ENCODE peak calls at places on chromosomes 6 and 20, in seven cellular contexts. S is lower lobe of right lung, K is aorta, J is HCT116, X is transverse colon, T is stomach, M is Peyer's patch. A is an unnamed sample.

GRCh38 chr6:96015791-96016776 is at the start of gene FUT9:
- DNase-seq in S (no peak), K (peak; percentile 53), J (no peak), X (no peak), T (peak; percentile 78), M (no peak), A (no peak)

GRCh38 chr20:35518975-35519374 is 10.5 kb downstream of the C20orf173 start:
- DNase-seq in S (no peak), K (no peak), J (no peak), X (no peak), T (no peak), M (no peak), A (no peak)

GRCh38 chr20:10672579-10673127 is 1.1 kb downstream of the JAG1 start:
- DNase-seq in S (peak; percentile 80), K (peak; percentile 88), J (no peak), X (peak; percentile 75), T (peak; percentile 71), M (peak; percentile 85), A (peak; percentile 84)

GRCh38 chr20:49460916-49461315 is 21.6 kb downstream of the KCNB1 start:
- DNase-seq in S (no peak), K (no peak), J (no peak), X (no peak), T (no peak), M (no peak), A (no peak)

GRCh38 chr6:170106906-170107525 is 183.9 kb downstream of the DLL1 start:
- DNase-seq in S (no peak), K (peak; percentile 42), J (no peak), X (no peak), T (peak; percentile 16), M (no peak), A (no peak)

GRCh38 chr6:168916576-168917207 is 337.0 kb downstream of the THBS2 start:
- DNase-seq in S (no peak), K (no peak), J (no peak), X (no peak), T (peak; percentile 46), M (no peak), A (no peak)

GRCh38 chr20:53070714-53071392 is 98.7 kb downstream of the TSHZ2 start:
- DNase-seq in S (no peak), K (no peak), J (no peak), X (no peak), T (no peak), M (no peak), A (no peak)

GRCh38 chr6:91569071-91569470 is 982.2 kb upstream of the MAP3K7 start:
- DNase-seq in S (no peak), K (no peak), J (no peak), X (no peak), T (no peak), M (no peak), A (no peak)

GRCh38 chr6:167236239-167236571 is 54.9 kb upstream of the UNC93A start:
- DNase-seq in S (no peak), K (no peak), J (no peak), X (no peak), T (no peak), M (no peak), A (no peak)

GRCh38 chr6:156029296-156029985 is 573.8 kb upstream of the NOX3 start:
- DNase-seq in S (no peak), K (no peak), J (no peak), X (no peak), T (no peak), M (no peak), A (no peak)

GRCh38 chr6:91611190-91611589 is 1024.3 kb upstream of the MAP3K7 start:
- DNase-seq in S (no peak), K (no peak), J (no peak), X (no peak), T (no peak), M (no peak), A (no peak)

GRCh38 chr20:853406-853996 is 20.0 kb downstream of the FAM110A start:
- DNase-seq in S (no peak), K (peak; percentile 9), J (no peak), X (no peak), T (no peak), M (no peak), A (no peak)

GRCh38 chr20:25223765-25224720 is 23.8 kb upstream of the PYGB start:
- DNase-seq in S (no peak), K (no peak), J (no peak), X (no peak), T (peak; percentile 22), M (no peak), A (no peak)

GRCh38 chr6:74100719-74101287 is 404.8 kb downstream of the CD109 start:
- DNase-seq in S (no peak), K (no peak), J (no peak), X (no peak), T (no peak), M (no peak), A (no peak)

GRCh38 chr6:56292505-56293181 is 45.3 kb upstream of the COL21A1 start:
- DNase-seq in S (no peak), K (no peak), J (peak; percentile 53), X (peak; percentile 9), T (no peak), M (no peak), A (no peak)

GRCh38 chr20:38520261-38520660 is 47.6 kb downstream of the RALGAPB start:
- DNase-seq in S (no peak), K (no peak), J (no peak), X (no peak), T (no peak), M (no peak), A (no peak)

GRCh38 chr20:17735206-17735804 is 35.5 kb downstream of the BANF2 start:
- DNase-seq in S (no peak), K (no peak), J (no peak), X (no peak), T (no peak), M (no peak), A (no peak)

GRCh38 chr20:2688041-2688591 is 4.5 kb upstream of the EBF4 start:
- DNase-seq in S (peak; percentile 71), K (peak; percentile 78), J (peak; percentile 15), X (peak; percentile 56), T (peak; percentile 66), M (no peak), A (peak; percentile 76)

GRCh38 chr20:3686867-3687321 is 5.1 kb upstream of the ADAM33 start:
- DNase-seq in S (no peak), K (peak; percentile 92), J (no peak), X (peak; percentile 81), T (peak; percentile 52), M (peak; percentile 63), A (no peak)

GRCh38 chr20:48769111-48769879 is 58.5 kb downstream of the PREX1 start:
- DNase-seq in S (peak; percentile 72), K (no peak), J (no peak), X (no peak), T (peak; percentile 33), M (peak; percentile 39), A (no peak)

GRCh38 chr6:170099387-170099786 is 191.5 kb downstream of the DLL1 start:
- DNase-seq in S (no peak), K (peak; percentile 37), J (no peak), X (no peak), T (peak; percentile 13), M (no peak), A (no peak)

DNA sequence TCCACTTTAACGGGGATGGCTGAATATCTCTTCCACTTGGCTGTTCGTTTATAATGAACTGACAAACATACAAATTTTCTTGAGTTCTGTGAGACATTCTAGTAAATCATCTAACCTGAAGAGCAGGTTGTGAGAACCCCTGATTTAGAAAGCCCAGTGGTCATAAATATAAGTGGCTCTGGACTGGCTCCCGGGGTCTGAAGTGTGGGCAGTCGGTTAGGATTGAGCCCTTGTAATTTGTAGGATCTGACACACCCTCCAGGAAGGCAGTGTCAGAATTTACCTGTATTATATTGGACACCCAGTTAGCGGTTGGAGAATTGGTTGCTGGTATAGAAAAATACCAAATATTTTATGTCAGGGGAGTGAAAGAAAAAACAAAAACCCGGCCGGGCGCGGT is 6.8 kb upstream of the GMEB2 start:
- DNase-seq in S (no peak), K (no peak), J (no peak), X (no peak), T (no peak), M (no peak), A (no peak)
- H3K4me1 ChIP-seq in S (peaks cover 41% of the 10 kb centered on the region), K (no peaks in the 10 kb centered on the region), J (peaks cover 3% of the 10 kb centered on the region), X (peaks cover 2% of the 10 kb centered on the region), T (peaks cover 7% of the 10 kb centered on the region), M (peaks cover 25% of the 10 kb centered on the region), A (peaks cover 16% of the 10 kb centered on the region)

GRCh38 chr6:158041370-158041769 is 59.7 kb downstream of the SYNJ2 start:
- DNase-seq in S (peak; percentile 2), K (peak; percentile 47), J (no peak), X (no peak), T (no peak), M (no peak), A (peak; percentile 16)
- H3K4me1 ChIP-seq in S (peaks cover 29% of the 10 kb centered on the region), K (peaks cover 10% of the 10 kb centered on the region), J (peaks cover 70% of the 10 kb centered on the region), X (peaks cover 40% of the 10 kb centered on the region), T (peaks cover 57% of the 10 kb centered on the region), M (no peaks in the 10 kb centered on the region), A (peaks cover 17% of the 10 kb centered on the region)

GRCh38 chr6:30720738-30721197 is 616 bp downstream of the TUBB start:
- DNase-seq in S (peak; percentile 86), K (peak; percentile 90), J (no peak), X (peak; percentile 84), T (peak; percentile 65), M (peak; percentile 79), A (peak; percentile 88)
- H3K4me1 ChIP-seq in S (peaks cover 54% of the 10 kb centered on the region), K (no peaks in the 10 kb centered on the region), J (peaks cover 9% of the 10 kb centered on the region), X (peaks cover 46% of the 10 kb centered on the region), T (peaks cover 55% of the 10 kb centered on the region), M (peaks cover 14% of the 10 kb centered on the region), A (peaks cover 42% of the 10 kb centered on the region)

GRCh38 chr20:62742550-62742949 is 33.9 kb downstream of the NTSR1 start:
- DNase-seq in S (peak; percentile 20), K (peak; percentile 34), J (no peak), X (peak; percentile 1), T (no peak), M (no peak), A (peak; percentile 45)

GRCh38 chr20:62744761-62745160 is 36.1 kb downstream of the NTSR1 start:
- DNase-seq in S (peak; percentile 8), K (peak; percentile 57), J (no peak), X (peak; percentile 8), T (no peak), M (no peak), A (peak; percentile 46)

GRCh38 chr20:62741701-62742491 is 33.3 kb downstream of the NTSR1 start:
- DNase-seq in S (peak; percentile 18), K (peak; percentile 70), J (no peak), X (no peak), T (no peak), M (peak; percentile 37), A (peak; percentile 51)

GRCh38 chr20:62743777-62744317 is 35.2 kb downstream of the NTSR1 start:
- DNase-seq in S (peak; percentile 30), K (peak; percentile 64), J (no peak), X (peak; percentile 2), T (no peak), M (no peak), A (peak; percentile 52)

DNA sequence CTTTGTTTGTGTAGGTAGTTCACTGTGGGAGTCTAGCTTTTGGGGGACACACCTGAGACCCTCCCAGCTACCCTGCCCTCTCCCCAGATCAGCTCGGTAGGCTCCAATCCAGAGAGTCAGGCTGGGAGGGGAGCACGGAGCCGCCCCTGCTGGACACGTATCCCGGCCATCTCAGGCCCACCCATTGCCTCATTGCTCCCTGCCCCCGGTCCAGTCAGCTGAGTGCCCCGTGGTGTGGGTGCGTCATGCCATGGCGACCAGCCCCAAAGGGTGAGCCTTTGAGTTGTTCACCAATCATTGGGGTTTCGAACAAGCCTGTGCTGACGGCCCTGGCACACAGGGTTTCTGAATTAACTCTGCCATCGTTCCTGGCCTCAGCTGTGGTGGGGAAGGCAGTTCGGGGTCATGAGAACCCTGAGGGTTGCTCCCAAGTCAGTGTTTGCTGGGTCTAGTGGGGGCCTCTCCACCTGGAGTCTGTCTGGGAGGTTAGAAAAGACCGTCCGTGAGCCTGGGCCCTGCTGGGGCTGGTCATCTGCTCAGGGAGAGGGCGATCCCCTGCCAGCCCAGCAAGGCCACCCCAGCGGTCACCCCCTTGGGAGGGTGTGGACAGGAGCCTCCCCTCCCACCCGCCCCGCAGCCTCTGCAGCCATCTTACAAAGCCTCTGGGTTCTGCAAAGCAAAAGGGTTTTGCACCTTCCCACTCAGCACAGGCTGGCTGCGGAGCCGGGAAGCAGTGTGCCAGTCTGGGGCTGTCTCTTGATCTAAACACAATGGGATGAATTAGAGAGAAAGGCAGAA is 34.5 kb downstream of the NTSR1 start:
- DNase-seq in S (peak; percentile 34), K (peak; percentile 39), J (no peak), X (peak; percentile 3), T (no peak), M (no peak), A (peak; percentile 48)
- H3K4me1 ChIP-seq in S (peaks cover 21% of the 10 kb centered on the region), K (no peaks in the 10 kb centered on the region), J (peaks cover 40% of the 10 kb centered on the region), X (peaks cover 4% of the 10 kb centered on the region), T (peaks cover 6% of the 10 kb centered on the region), M (peaks cover 6% of the 10 kb centered on the region), A (peaks cover 4% of the 10 kb centered on the region)